ENCODE peak calls at places on chromosomes 5 and 9, in eight cellular contexts. W is T-cell; U is CD4-positive, CD25-positive, alpha-beta regulatory T cell; K is endothelial cell; Z is hypothalamus; N is WTC11; O is AG20443; X is Daoy. A is an unnamed sample.

GRCh38 chr5:123444016-123444415 is 20.8 kb upstream of the CEP120 start:
- DNase-seq in W (no peak), U (no peak), K (no peak), Z (no peak), N (no peak), O (no peak), X (no peak), A (no peak)

GRCh38 chr5:149069711-149070110 is 6.8 kb upstream of the SH3TC2 start:
- DNase-seq in W (no peak), U (no peak), K (no peak), Z (no peak), N (no peak), O (no peak), X (no peak), A (no peak)

GRCh38 chr5:71907589-71908145 is 188.6 kb downstream of the CARTPT start:
- DNase-seq in W (no peak), U (no peak), K (no peak), Z (no peak), N (no peak), O (no peak), X (no peak), A (no peak)

GRCh38 chr9:35736201-35736633 is 3.8 kb downstream of the CREB3 start:
- DNase-seq in W (peak; percentile 40), U (peak; percentile 73), K (peak; percentile 75), Z (no peak), N (peak; percentile 78), O (peak; percentile 78), X (peak; percentile 77), A (peak; percentile 65)

GRCh38 chr5:125310749-125311148 is 564.3 kb upstream of the ZNF608 start:
- DNase-seq in W (no peak), U (no peak), K (no peak), Z (no peak), N (no peak), O (no peak), X (no peak), A (no peak)

GRCh38 chr5:134594797-134595457 is 37.7 kb downstream of the SAR1B start:
- DNase-seq in W (no peak), U (no peak), K (no peak), Z (no peak), N (no peak), O (no peak), X (no peak), A (no peak)

GRCh38 chr9:13939129-13939528 is 374.8 kb downstream of the NFIB start:
- DNase-seq in W (no peak), U (no peak), K (no peak), Z (no peak), N (no peak), O (peak; percentile 59), X (peak; percentile 65), A (no peak)

GRCh38 chr5:148141645-148142044 is 26.7 kb upstream of the SPINK14 start:
- DNase-seq in W (no peak), U (no peak), K (no peak), Z (no peak), N (no peak), O (no peak), X (no peak), A (no peak)

GRCh38 chr9:86119457-86119856 is 20.1 kb upstream of the GOLM1 start:
- DNase-seq in W (no peak), U (no peak), K (no peak), Z (no peak), N (no peak), O (no peak), X (no peak), A (no peak)

GRCh38 chr9:122777935-122778671 is 10.6 kb upstream of the OR5C1 start:
- DNase-seq in W (no peak), U (no peak), K (no peak), Z (no peak), N (no peak), O (peak; percentile 92), X (no peak), A (no peak)

GRCh38 chr9:93066978-93067603 is 8.6 kb downstream of the SUSD3 start:
- DNase-seq in W (no peak), U (no peak), K (no peak), Z (no peak), N (no peak), O (no peak), X (no peak), A (no peak)

GRCh38 chr9:134678671-134679443 is 37.3 kb downstream of the COL5A1 start:
- DNase-seq in W (no peak), U (no peak), K (no peak), Z (no peak), N (no peak), O (no peak), X (no peak), A (no peak)

GRCh38 chr5:44183753-44184152 is 205.5 kb downstream of the FGF10 start:
- DNase-seq in W (no peak), U (no peak), K (no peak), Z (no peak), N (no peak), O (no peak), X (no peak), A (no peak)

GRCh38 chr5:174223355-174223754 is 177.8 kb downstream of the NSG2 start:
- DNase-seq in W (no peak), U (no peak), K (no peak), Z (no peak), N (no peak), O (no peak), X (no peak), A (no peak)

GRCh38 chr9:133460405-133461175 is 812 bp downstream of the CACFD1 start:
- DNase-seq in W (peak; percentile 50), U (no peak), K (peak; percentile 58), Z (no peak), N (peak; percentile 76), O (no peak), X (peak; percentile 42), A (peak; percentile 73)

GRCh38 chr9:121289554-121290370 is 21.8 kb downstream of the GSN start:
- DNase-seq in W (no peak), U (no peak), K (no peak), Z (no peak), N (no peak), O (no peak), X (no peak), A (peak; percentile 70)

GRCh38 chr9:75855509-75855908 is 35.0 kb upstream of the PCSK5 start:
- DNase-seq in W (no peak), U (no peak), K (peak; percentile 30), Z (no peak), N (no peak), O (peak; percentile 28), X (no peak), A (no peak)

GRCh38 chr9:38298904-38299303 is 93.6 kb upstream of the ALDH1B1 start:
- DNase-seq in W (no peak), U (no peak), K (no peak), Z (no peak), N (no peak), O (no peak), X (no peak), A (no peak)

GRCh38 chr5:81971086-81971693 is 633 bp upstream of the ATG10 start:
- DNase-seq in W (no peak), U (peak; percentile 66), K (peak; percentile 6), Z (no peak), N (no peak), O (peak; percentile 9), X (peak; percentile 21), A (no peak)

GRCh38 chr5:111223086-111223789 is 946 bp upstream of the CAMK4 start:
- DNase-seq in W (no peak), U (no peak), K (no peak), Z (no peak), N (no peak), O (no peak), X (no peak), A (no peak)

GRCh38 chr9:130343445-130343918 is 77.9 kb downstream of the HMCN2 start:
- DNase-seq in W (no peak), U (peak; percentile 13), K (peak; percentile 70), Z (no peak), N (peak; percentile 89), O (peak; percentile 55), X (no peak), A (no peak)

GRCh38 chr9:88326024-88326423 is 62.2 kb upstream of the SPIN1 start:
- DNase-seq in W (no peak), U (no peak), K (no peak), Z (no peak), N (no peak), O (no peak), X (no peak), A (no peak)

GRCh38 chr5:125798311-125798710 is 624.9 kb upstream of the GRAMD2B start:
- DNase-seq in W (no peak), U (no peak), K (peak; percentile 5), Z (no peak), N (no peak), O (no peak), X (peak; percentile 25), A (no peak)

GRCh38 chr9:68690088-68690487 is 15.0 kb upstream of the PIP5K1B start:
- DNase-seq in W (no peak), U (no peak), K (no peak), Z (no peak), N (peak; percentile 24), O (no peak), X (peak; percentile 34), A (peak; percentile 47)

GRCh38 chr9:23771746-23772145 is 54.3 kb downstream of the ELAVL2 start:
- DNase-seq in W (no peak), U (no peak), K (no peak), Z (no peak), N (no peak), O (no peak), X (no peak), A (no peak)

GRCh38 chr5:115685480-115685879 is 59.6 kb upstream of the TMED7 start:
- DNase-seq in W (no peak), U (no peak), K (no peak), Z (no peak), N (peak; percentile 18), O (no peak), X (no peak), A (no peak)

GRCh38 chr5:580436-580835 is 31.7 kb upstream of the CEP72 start:
- DNase-seq in W (no peak), U (no peak), K (no peak), Z (no peak), N (no peak), O (no peak), X (no peak), A (no peak)

GRCh38 chr9:128716581-128717254 is 7.2 kb downstream of the ZDHHC12 start:
- DNase-seq in W (no peak), U (no peak), K (no peak), Z (no peak), N (no peak), O (no peak), X (no peak), A (no peak)

GRCh38 chr9:100626949-100627348 is 49.1 kb downstream of the CAVIN4 start:
- DNase-seq in W (no peak), U (no peak), K (no peak), Z (no peak), N (no peak), O (no peak), X (no peak), A (no peak)

GRCh38 chr5:57499262-57500050 is 16.8 kb upstream of the ACTBL2 start:
- DNase-seq in W (no peak), U (peak; percentile 23), K (peak; percentile 26), Z (no peak), N (peak; percentile 29), O (peak; percentile 62), X (peak; percentile 88), A (no peak)

GRCh38 chr5:37836173-37837100 is 3.4 kb downstream of the GDNF start:
- DNase-seq in W (no peak), U (no peak), K (peak; percentile 41), Z (no peak), N (peak; percentile 60), O (peak; percentile 75), X (peak; percentile 43), A (no peak)

GRCh38 chr9:82105729-82106128 is 117.2 kb downstream of the SPATA31D1 start:
- DNase-seq in W (no peak), U (no peak), K (no peak), Z (no peak), N (no peak), O (no peak), X (no peak), A (no peak)

GRCh38 chr5:65029178-65029577 is 260.4 kb downstream of the CWC27 start:
- DNase-seq in W (no peak), U (no peak), K (no peak), Z (no peak), N (no peak), O (no peak), X (peak; percentile 21), A (no peak)